ENCODE peak calls at places on chromosomes 4 and X, in ten cellular contexts. A is body of pancreas, T is adipocyte, D is Peyer's patch, G is SK-N-SH, F is MM.1S, X is heart left ventricle, P is A549, B is ascending aorta, C is ovary. U is an unnamed sample. For H3K4me1, the result is how much of the 10 kb centered on the place peaks cover.

GRCh38 chrX:63434665-63435064 is 83.5 kb upstream of the SPIN4 start:
- DNase-seq in F (no peak), T (no peak), B (no peak), C (no peak), G (no peak), A (peak), D (no peak), P (peak), X (no peak), U (no peak)

GRCh38 chr4:86443495-86443894 is 83.6 kb upstream of the MAPK10 start:
- DNase-seq in C (no peak), G (no peak), F (no peak), P (no peak), T (no peak), A (no peak), D (no peak), B (no peak), X (no peak), U (no peak)

GRCh38 chr4:17894421-17894820 is 83.6 kb downstream of the NCAPG start:
- DNase-seq in D (no peak), G (no peak), A (no peak), F (no peak), P (no peak), X (no peak), T (no peak), B (no peak), C (no peak), U (no peak)

GRCh38 chr4:81714251-81714650 is 242.5 kb upstream of the RASGEF1B start:
- DNase-seq in C (no peak), F (no peak), B (no peak), A (no peak), P (no peak), D (no peak), G (no peak), T (no peak), X (no peak), U (no peak)

GRCh38 chr4:1644906-1645657 is 39.0 kb downstream of the FAM53A start:
- DNase-seq in F (no peak), X (peak), P (no peak), B (no peak), G (peak), D (no peak), C (no peak), A (no peak), T (peak), U (no peak)

GRCh38 chrX:101931104-101931493 is 728 bp downstream of the ZMAT1 start:
- DNase-seq in G (peak), D (no peak), F (no peak), T (no peak), A (no peak), P (peak), B (no peak), X (no peak), C (no peak), U (no peak)

GRCh38 chr4:912548-913279 is 19.4 kb downstream of the GAK start:
- DNase-seq in X (no peak), B (no peak), P (no peak), D (no peak), A (peak), T (no peak), F (no peak), C (no peak), G (no peak), U (no peak)

GRCh38 chrX:155005190-155005589 is 17.3 kb downstream of the F8 start:
- DNase-seq in C (no peak), P (no peak), A (no peak), D (no peak), G (no peak), T (no peak), X (no peak), F (no peak), B (no peak), U (no peak)

GRCh38 chrX:40055495-40055894 is 42.3 kb downstream of the BCOR start:
- DNase-seq in X (no peak), F (no peak), D (no peak), B (no peak), A (no peak), T (no peak), G (no peak), P (no peak), C (no peak), U (no peak)

GRCh38 chrX:42714981-42715688 is 62.8 kb downstream of the PPP1R2C start:
- DNase-seq in D (peak), G (peak), F (no peak), P (peak), T (peak), C (no peak), B (no peak), X (peak), A (peak), U (peak)

GRCh38 chrX:155864655-155865054 is 16.5 kb upstream of the VAMP7 start:
- DNase-seq in G (peak), X (no peak), C (no peak), A (no peak), P (peak), T (no peak), B (no peak), F (no peak), D (no peak), U (no peak)

GRCh38 chr4:101400096-101400495 is 52.8 kb upstream of the PPP3CA start:
- DNase-seq in B (no peak), F (no peak), G (no peak), T (peak), C (no peak), P (no peak), D (no peak), X (no peak), A (no peak), U (no peak)

GRCh38 chr4:74267998-74268606 is 40.2 kb upstream of the EPGN start:
- DNase-seq in G (no peak), X (no peak), B (no peak), D (no peak), T (peak), A (no peak), C (no peak), F (peak), P (no peak), U (no peak)

GRCh38 chrX:110216027-110216426 is 101.9 kb downstream of the AMMECR1 start:
- DNase-seq in C (no peak), D (no peak), A (no peak), T (no peak), F (no peak), G (no peak), X (no peak), B (no peak), P (peak), U (no peak)

GRCh38 chrX:125378205-125378604 is 58.5 kb downstream of the TEX13C start:
- DNase-seq in B (no peak), X (no peak), F (no peak), P (no peak), C (no peak), T (no peak), G (no peak), D (no peak), A (no peak), U (no peak)

GRCh38 chrX:109840585-109840984 is 107.5 kb upstream of the ACSL4 start:
- DNase-seq in D (no peak), G (no peak), T (peak), B (no peak), X (no peak), A (peak), F (no peak), P (peak), C (no peak), U (no peak)

GRCh38 chr4:77605210-77605902 is at the start of gene CXCL13:
- DNase-seq in P (no peak), G (no peak), F (no peak), X (no peak), A (no peak), B (no peak), C (no peak), T (no peak), D (no peak), U (no peak)

GRCh38 chr4:165175879-165176278 is 31.5 kb upstream of the KLHL2 start:
- DNase-seq in P (no peak), X (no peak), D (no peak), C (no peak), G (no peak), T (no peak), B (no peak), A (peak), F (no peak), U (no peak)

GRCh38 chr4:181137351-181137750 is 1105.9 kb upstream of the TENM3 start:
- DNase-seq in C (no peak), D (no peak), X (no peak), F (no peak), B (no peak), A (no peak), P (no peak), G (no peak), T (no peak), U (no peak)

GRCh38 chr4:52964561-52964960 is 102.4 kb downstream of the RASL11B start:
- DNase-seq in D (no peak), A (no peak), P (no peak), G (no peak), T (no peak), B (no peak), F (no peak), X (no peak), C (no peak), U (no peak)

GRCh38 chr4:1402516-1403101 is 3.6 kb downstream of the NKX1-1 start:
- DNase-seq in X (peak), T (peak), A (no peak), D (no peak), F (no peak), B (no peak), G (peak), C (no peak), P (no peak), U (no peak)

GRCh38 chr4:8709729-8710360 is 117.3 kb downstream of the CPZ start:
- DNase-seq in A (no peak), D (peak), T (no peak), X (peak), P (no peak), G (peak), B (no peak), C (no peak), F (no peak), U (no peak)

GRCh38 chr4:150236626-150237025 is 158.4 kb downstream of the DCLK2 start:
- DNase-seq in A (no peak), T (peak), D (no peak), P (peak), X (no peak), B (no peak), C (no peak), G (no peak), F (no peak), U (no peak)

GRCh38 chrX:15404712-15405111 is 20.5 kb upstream of the VEGFD start:
- DNase-seq in P (no peak), D (no peak), G (peak), X (no peak), C (peak), B (no peak), A (no peak), F (no peak), T (peak), U (no peak)

GRCh38 chr4:680565-680930 is 6.2 kb downstream of the MYL5 start:
- DNase-seq in D (peak), G (peak), P (no peak), X (peak), B (no peak), F (no peak), T (no peak), A (no peak), C (no peak), U (no peak)

GRCh38 chr4:18318682-18319410 is 297.3 kb upstream of the LCORL start:
- DNase-seq in G (peak), A (peak), T (peak), X (peak), D (peak), C (peak), F (no peak), B (no peak), P (no peak), U (no peak)

GRCh38 chr4:153440475-153440874 is 25.7 kb upstream of the TMEM131L start:
- DNase-seq in F (no peak), A (no peak), X (no peak), G (no peak), C (no peak), D (no peak), T (no peak), B (no peak), P (no peak), U (no peak)
- H3K4me1 ChIP-seq in F (under half), A (under half), X (under half), G (under half), C (under half), D (under half), T (under half), B (under half), P (under half), U (under half)

GRCh38 chr4:41184009-41184408 is 30.3 kb downstream of the APBB2 start:
- DNase-seq in D (no peak), C (no peak), B (no peak), G (no peak), F (no peak), T (no peak), P (no peak), X (no peak), A (no peak), U (no peak)

GRCh38 chr4:41183021-41183553 is 31.3 kb downstream of the APBB2 start:
- DNase-seq in D (no peak), A (no peak), X (no peak), G (no peak), C (no peak), P (no peak), T (no peak), F (no peak), B (no peak), U (no peak)

GRCh38 chr4:41179086-41179374 is 35.3 kb downstream of the APBB2 start:
- DNase-seq in G (no peak), P (no peak), B (no peak), A (no peak), X (no peak), C (no peak), D (no peak), F (no peak), T (no peak), U (no peak)

GRCh38 chr4:41178372-41179085 is 35.8 kb downstream of the APBB2 start:
- DNase-seq in X (no peak), A (no peak), F (no peak), T (peak), D (no peak), B (no peak), G (no peak), C (no peak), P (no peak), U (no peak)

GRCh38 chr4:41181037-41181436 is 33.3 kb downstream of the APBB2 start:
- DNase-seq in B (no peak), C (no peak), D (no peak), G (no peak), A (no peak), P (no peak), X (no peak), T (no peak), F (no peak), U (no peak)
- H3K4me1 ChIP-seq in B (under half), C (under half), D (under half), G (under half), A (under half), P (under half), X (under half), T (half or more), F (under half), U (under half)

DNA sequence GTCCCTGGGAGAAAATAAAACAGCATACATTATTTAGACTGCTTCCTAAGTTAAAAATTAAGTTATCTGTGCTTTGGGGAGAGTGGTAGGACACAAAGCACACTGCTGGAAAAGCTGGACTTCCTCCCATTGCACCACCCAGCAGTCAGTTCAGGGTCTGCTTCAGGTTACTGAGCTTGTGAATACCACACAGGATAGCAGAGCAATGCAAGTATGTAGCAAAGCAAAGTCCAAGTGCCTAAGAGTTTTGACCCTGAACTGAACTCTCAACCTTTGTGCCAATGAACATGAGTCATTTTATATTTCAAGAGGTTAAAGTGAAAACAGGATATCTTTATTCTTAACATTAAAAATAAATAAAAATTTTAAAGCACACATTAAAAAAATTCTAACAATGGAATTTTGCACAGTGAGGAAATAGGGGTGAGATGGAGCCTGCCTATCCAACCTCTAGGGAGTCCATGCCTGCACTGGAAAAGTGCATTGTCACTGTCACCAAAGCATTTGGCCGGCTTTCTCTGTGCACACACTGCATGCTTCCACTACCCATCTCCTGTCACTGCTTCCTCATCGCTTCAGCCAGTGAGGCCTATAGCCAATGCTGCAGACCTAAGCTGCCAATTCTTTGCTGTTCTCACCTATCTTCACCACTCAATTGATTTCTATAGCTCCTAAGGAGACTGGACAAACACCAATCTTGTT is 50.9 kb downstream of the ABCG2 start:
- DNase-seq in P (peak), C (no peak), B (no peak), X (no peak), T (peak), F (no peak), D (peak), G (peak), A (peak), U (no peak)
- H3K4me1 ChIP-seq in P (half or more), C (under half), B (under half), X (under half), T (under half), F (under half), D (under half), G (under half), A (under half), U (under half)

DNA sequence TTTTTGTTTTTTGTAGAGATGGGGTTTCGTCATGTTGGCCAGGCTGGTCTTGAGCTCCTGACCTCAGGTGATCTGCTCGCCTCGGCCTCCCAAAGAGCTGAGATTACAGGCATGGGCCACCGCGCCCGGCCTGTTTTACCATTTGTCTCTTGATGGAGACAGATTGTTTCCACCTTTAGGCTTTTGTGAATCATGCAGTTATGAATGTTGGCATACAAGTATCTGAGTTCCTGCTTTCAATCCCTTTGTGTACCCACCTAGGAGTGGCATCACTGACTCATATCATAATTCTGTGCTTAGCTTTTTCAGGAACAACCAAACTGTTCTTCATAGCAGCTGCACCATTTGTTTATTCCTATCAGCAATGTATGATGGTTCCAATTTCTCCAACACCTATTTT is 20.2 kb upstream of the MGST2 start:
- DNase-seq in B (no peak), G (no peak), D (no peak), X (no peak), P (peak), C (no peak), T (no peak), A (no peak), F (no peak), U (no peak)
- H3K4me1 ChIP-seq in B (under half), G (under half), D (under half), X (under half), P (half or more), C (under half), T (under half), A (under half), F (under half), U (under half)

DNA sequence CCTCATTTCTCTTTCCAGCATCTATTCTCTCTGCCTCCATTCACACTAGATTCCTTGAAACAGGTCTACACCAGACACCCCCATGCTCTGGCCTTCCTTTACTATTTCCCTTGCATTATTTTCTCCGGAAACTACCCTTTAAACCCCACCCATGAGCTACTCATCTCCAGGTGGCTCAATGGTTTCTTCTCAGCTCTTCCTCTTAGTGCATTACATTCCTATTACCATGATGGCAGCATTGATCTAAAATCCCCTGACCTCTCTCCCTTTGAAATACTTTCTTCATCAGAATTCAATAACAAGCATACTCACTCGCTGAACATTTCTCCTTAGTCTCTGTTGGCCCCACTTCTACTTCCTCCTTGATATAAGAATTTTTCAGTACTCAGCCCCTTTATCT is 94.6 kb downstream of the SYNPO2 start:
- DNase-seq in D (no peak), B (no peak), C (no peak), A (no peak), T (no peak), G (no peak), X (no peak), P (no peak), F (no peak), U (no peak)
- H3K4me1 ChIP-seq in D (under half), B (half or more), C (under half), A (under half), T (under half), G (under half), X (half or more), P (under half), F (under half), U (under half)

GRCh38 chr4:6916069-6916586 is 6.5 kb downstream of the TBC1D14 start:
- DNase-seq in G (no peak), F (no peak), D (no peak), C (no peak), B (no peak), T (no peak), A (no peak), P (no peak), X (no peak), U (no peak)
- H3K4me1 ChIP-seq in G (under half), F (under half), D (half or more), C (under half), B (under half), T (under half), A (under half), P (under half), X (under half), U (half or more)

GRCh38 chr4:15777697-15778096 is 431 bp upstream of the CD38 start:
- DNase-seq in D (no peak), G (no peak), B (no peak), F (no peak), A (no peak), C (no peak), X (no peak), T (no peak), P (no peak), U (no peak)

GRCh38 chr4:15778742-15779231 is 659 bp downstream of the CD38 start:
- DNase-seq in A (peak), P (peak), B (no peak), C (no peak), T (peak), D (peak), G (no peak), F (peak), X (peak), U (peak)

GRCh38 chr4:15779336-15779735 is 1.2 kb downstream of the CD38 start:
- DNase-seq in T (peak), F (no peak), D (peak), B (no peak), C (no peak), P (peak), A (peak), G (peak), X (peak), U (no peak)

GRCh38 chr4:15778191-15778741 is at the start of gene CD38:
- DNase-seq in P (peak), B (no peak), C (no peak), G (peak), X (peak), T (no peak), F (peak), D (peak), A (no peak), U (no peak)

DNA sequence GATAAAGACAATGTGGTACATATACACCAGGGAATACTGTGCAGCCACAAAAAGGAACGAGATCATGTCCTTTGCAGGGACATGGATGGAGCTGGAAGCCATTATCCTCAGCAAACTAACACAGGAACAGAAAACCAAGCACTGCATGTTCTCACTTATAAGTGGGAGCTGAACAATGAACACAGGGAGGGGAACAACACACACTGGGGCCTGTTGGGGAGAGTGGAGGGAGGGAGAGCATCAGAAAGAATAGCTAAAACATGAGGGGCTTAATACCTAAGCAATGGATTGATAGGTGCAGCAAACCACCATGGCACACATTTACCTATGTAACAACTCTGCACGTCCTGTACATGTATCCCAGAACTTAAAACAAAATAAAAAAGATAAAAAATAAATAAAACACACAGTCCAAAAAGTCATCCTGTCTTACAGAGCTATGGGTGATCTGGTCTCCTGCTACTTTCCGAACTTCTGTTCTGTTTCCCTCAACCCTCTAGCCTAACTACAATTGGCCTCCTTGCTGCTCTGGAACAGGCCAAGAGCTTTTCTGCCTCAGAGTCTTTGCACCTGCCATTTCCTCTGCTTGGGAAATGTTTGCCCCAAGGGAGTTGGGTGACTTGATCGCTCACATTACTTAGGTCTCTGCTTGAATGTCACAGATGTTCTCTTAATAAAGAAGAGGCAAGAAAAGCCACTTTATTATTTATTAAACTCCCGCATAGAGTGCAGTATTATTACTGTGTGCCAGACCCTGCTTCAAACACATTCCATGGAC is 1.1 kb upstream of the CD38 start:
- DNase-seq in F (no peak), G (no peak), P (no peak), T (no peak), B (no peak), A (no peak), X (no peak), C (no peak), D (no peak), U (no peak)
- H3K4me1 ChIP-seq in F (under half), G (under half), P (under half), T (under half), B (under half), A (under half), X (under half), C (under half), D (under half), U (under half)

GRCh38 chrX:117517994-117518393 is 598.6 kb downstream of the KLHL13 start:
- DNase-seq in D (no peak), G (no peak), A (no peak), C (no peak), T (no peak), B (no peak), X (no peak), P (no peak), F (no peak), U (no peak)
- H3K4me1 ChIP-seq in D (under half), G (under half), A (under half), C (under half), T (under half), B (under half), X (under half), P (under half), F (under half), U (under half)

U was measured in CD8-positive, alpha-beta memory T cell.